ENCODE peak calls at places on chromosome 11, in four cellular contexts. C, S, V and U are unnamed samples.

GRCh38 chr11:2569321-2569721 is 124.5 kb downstream of the KCNQ1 start:
- DNase-seq in C (no peak), S (peak), V (no peak), U (no peak)

GRCh38 chr11:31870609-31871309 is 59.6 kb upstream of the PAX6 start:
- DNase-seq in C (peak), S (peak), V (no peak), U (peak)

GRCh38 chr11:103648670-103649400 is 387.6 kb upstream of the DDI1 start:
- DNase-seq in C (no peak), S (no peak), V (no peak), U (no peak)

GRCh38 chr11:13649619-13650018 is 18.8 kb upstream of the FAR1 start:
- DNase-seq in C (no peak), S (no peak), V (no peak), U (no peak)

GRCh38 chr11:120182790-120183491 is 27.9 kb upstream of the OAF start:
- DNase-seq in C (peak), S (peak), V (no peak), U (no peak)

GRCh38 chr11:116424615-116425261 is 348.0 kb downstream of the BUD13 start:
- DNase-seq in C (peak), S (no peak), V (no peak), U (no peak)

GRCh38 chr11:64469288-64469687 is 110.3 kb downstream of the RPS6KA4 start:
- DNase-seq in C (no peak), S (no peak), V (no peak), U (no peak)

GRCh38 chr11:11344045-11344444 is 9.0 kb downstream of the CSNK2A3 start:
- DNase-seq in C (no peak), S (no peak), V (no peak), U (no peak)

GRCh38 chr11:13216019-13217006 is 61.3 kb upstream of the BMAL1 start:
- DNase-seq in C (no peak), S (no peak), V (no peak), U (no peak)

DNA sequence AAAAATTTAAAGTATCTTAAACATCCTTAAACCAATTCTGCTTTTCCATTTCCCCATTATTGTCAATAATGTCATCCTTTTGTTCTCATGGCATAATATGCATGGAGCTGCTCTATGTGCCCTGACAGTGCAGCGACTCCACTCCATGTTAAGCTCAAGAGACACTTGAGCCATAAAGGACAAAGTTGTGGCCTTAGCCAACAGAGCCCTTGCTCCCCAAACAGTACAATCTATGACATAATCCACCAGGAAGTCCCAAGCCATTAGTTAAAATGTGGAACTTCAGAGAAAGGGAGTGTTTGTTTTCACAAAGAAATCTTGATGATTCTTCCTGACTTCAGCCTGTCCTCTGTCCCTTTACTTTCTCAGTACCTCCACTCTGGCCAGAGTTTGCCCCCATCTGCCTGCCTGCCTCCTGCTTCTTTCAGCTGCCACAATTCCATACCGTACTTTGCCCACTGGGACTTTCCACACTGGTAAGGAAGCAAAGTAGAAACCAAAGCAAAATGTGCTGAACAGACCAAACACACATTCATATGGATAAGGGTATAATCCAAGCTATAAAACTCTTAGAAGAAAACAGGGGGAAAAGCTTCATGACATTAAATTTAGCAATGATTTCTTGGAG is 46.3 kb upstream of the ZC3H12C start:
- DNase-seq in C (no peak), S (no peak), V (no peak), U (no peak)
- TF ChIP-seq POLR2AphosphoS5 in C (no peak), S (no peak), V (no peak), U (no peak)

GRCh38 chr11:133956650-133957633 is at the start of gene IGSF9B:
- DNase-seq in C (no peak), S (peak), V (peak), U (peak)
- TF ChIP-seq SPI1 in C (no peak), S (no peak), V (no peak), U (peak)

DNA sequence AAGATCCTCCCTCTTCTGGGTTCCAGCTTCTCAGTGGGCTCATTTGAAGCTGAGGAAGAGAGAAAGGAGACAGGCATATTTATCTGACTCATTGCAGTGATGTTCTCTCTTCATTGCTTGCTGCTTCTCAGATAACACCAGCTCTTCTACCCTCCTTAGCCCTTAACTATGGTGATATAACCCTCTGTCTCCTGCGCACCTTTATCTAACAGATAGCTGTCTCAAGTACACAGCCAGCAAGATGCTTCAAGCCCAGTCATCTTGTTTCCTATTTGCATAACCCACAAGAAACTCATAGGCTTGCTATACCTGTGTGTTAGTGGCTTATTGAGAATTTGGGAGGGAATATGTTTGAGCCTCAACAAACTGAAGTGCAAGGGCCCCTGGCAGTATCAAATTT is 12.6 kb downstream of the PRSS23 start:
- DNase-seq in C (no peak), S (no peak), V (no peak), U (no peak)
- TF ChIP-seq POLR2AphosphoS5 in C (no peak), S (no peak), V (no peak), U (no peak)

DNA sequence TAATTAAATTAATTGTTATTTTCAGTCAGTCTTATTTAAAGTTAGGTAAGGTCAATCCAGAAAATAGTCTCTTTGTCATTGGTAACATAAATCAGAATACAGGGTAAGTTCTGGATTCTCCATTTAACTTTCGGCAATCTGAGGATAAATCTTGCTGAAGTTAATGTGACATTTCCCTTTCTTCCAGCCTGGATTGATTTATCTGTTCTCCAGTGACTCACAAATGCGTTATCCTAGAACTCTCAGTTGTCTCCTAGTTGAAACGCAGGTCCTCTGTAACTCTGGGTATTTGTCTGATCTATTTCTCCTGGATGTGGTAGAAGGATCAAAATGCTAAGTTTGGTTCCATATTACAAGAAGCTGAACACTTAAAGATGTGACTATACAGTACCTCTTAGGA is 21.0 kb downstream of the OR51E1 start:
- DNase-seq in C (no peak), S (no peak), V (no peak), U (no peak)
- TF ChIP-seq SPI1 in C (no peak), S (no peak), V (no peak), U (no peak)

GRCh38 chr11:86916330-86916729 is 38.9 kb downstream of the FZD4 start:
- DNase-seq in C (no peak), S (no peak), V (no peak), U (no peak)
- TF ChIP-seq POLR2AphosphoS5 in C (no peak), S (no peak), V (no peak), U (no peak)

GRCh38 chr11:73429121-73429740 is 53.0 kb downstream of the RELT start:
- DNase-seq in C (no peak), S (no peak), V (no peak), U (no peak)
- TF ChIP-seq SPI1 in C (no peak), S (no peak), V (no peak), U (no peak)